ENCODE peak calls at places on chromosomes 12 and 14, in five cellular contexts. H, E, C, P and D are unnamed samples.

GRCh38 chr12:125470838-125471775 is 405.9 kb downstream of the AACS start:
- DNase-seq in C (no peak), E (no peak), P (no peak), H (no peak), D (no peak)

GRCh38 chr12:1844223-1844622 is 23.9 kb downstream of the LRTM2 start:
- DNase-seq in H (no peak), E (no peak), P (no peak), C (peak; percentile 75), D (no peak)

GRCh38 chr12:57735198-57735855 is 3.2 kb downstream of the AGAP2 start:
- DNase-seq in H (no peak), E (peak; percentile 69), C (no peak), P (no peak), D (no peak)

GRCh38 chr12:120220838-120221575 is 20.1 kb upstream of the RPLP0 start:
- DNase-seq in E (no peak), H (no peak), P (no peak), C (no peak), D (peak; percentile 30)

GRCh38 chr12:30707628-30708342 is 12.1 kb upstream of the IPO8 start:
- DNase-seq in C (no peak), P (no peak), E (no peak), H (no peak), D (no peak)

GRCh38 chr12:115199831-115200230 is 515.9 kb upstream of the TBX3 start:
- DNase-seq in E (no peak), H (no peak), C (no peak), P (peak; percentile 82), D (no peak)

GRCh38 chr12:46669720-46670119 is 156.1 kb downstream of the SLC38A4 start:
- DNase-seq in H (no peak), E (no peak), C (peak; percentile 81), P (no peak), D (no peak)

GRCh38 chr12:26018926-26019325 is 60.4 kb downstream of the RASSF8 start:
- DNase-seq in H (no peak), E (no peak), C (no peak), P (peak; percentile 46), D (no peak)

GRCh38 chr12:49894754-49895153 is 8.9 kb downstream of the FAIM2 start:
- DNase-seq in H (no peak), P (no peak), E (no peak), C (no peak), D (no peak)

GRCh38 chr12:29463198-29463597 is 34.3 kb downstream of the OVCH1 start:
- DNase-seq in P (no peak), C (no peak), H (no peak), E (no peak), D (no peak)

GRCh38 chr12:69298947-69299346 is 49.2 kb upstream of the LYZ start:
- DNase-seq in H (no peak), P (no peak), E (no peak), C (no peak), D (no peak)

GRCh38 chr12:116582610-116583009 is 23.4 kb downstream of the MAP1LC3B2 start:
- DNase-seq in C (no peak), H (no peak), P (no peak), E (no peak), D (no peak)

GRCh38 chr12:121943926-121944325 is 25.5 kb downstream of the CFAP251 start:
- DNase-seq in P (no peak), C (peak; percentile 24), E (no peak), H (no peak), D (no peak)

GRCh38 chr14:55540847-55541773 is 38.9 kb upstream of the KTN1 start:
- DNase-seq in H (no peak), P (peak; percentile 39), E (no peak), C (no peak), D (no peak)

GRCh38 chr12:129870146-129870545 is 33.7 kb downstream of the TMEM132D start:
- DNase-seq in C (no peak), E (no peak), P (no peak), H (no peak), D (no peak)

GRCh38 chr12:94516985-94517384 is 57.3 kb upstream of the CEP83 start:
- DNase-seq in P (peak; percentile 30), H (no peak), E (no peak), C (no peak), D (no peak)

GRCh38 chr14:79426103-79426755 is 785.1 kb downstream of the DIO2 start:
- DNase-seq in E (no peak), P (no peak), H (no peak), C (no peak), D (no peak)

GRCh38 chr14:58731465-58732330 is 93.9 kb downstream of the DACT1 start:
- DNase-seq in E (no peak), C (no peak), P (peak; percentile 97), H (no peak), D (no peak)

GRCh38 chr12:89861086-89861485 is 152.4 kb upstream of the ATP2B1 start:
- DNase-seq in H (no peak), E (no peak), C (no peak), P (peak; percentile 33), D (no peak)

GRCh38 chr12:52924764-52925716 is 20.2 kb upstream of the KRT8 start:
- DNase-seq in P (peak; percentile 30), E (no peak), H (peak; percentile 41), C (peak; percentile 73), D (no peak)

DNA sequence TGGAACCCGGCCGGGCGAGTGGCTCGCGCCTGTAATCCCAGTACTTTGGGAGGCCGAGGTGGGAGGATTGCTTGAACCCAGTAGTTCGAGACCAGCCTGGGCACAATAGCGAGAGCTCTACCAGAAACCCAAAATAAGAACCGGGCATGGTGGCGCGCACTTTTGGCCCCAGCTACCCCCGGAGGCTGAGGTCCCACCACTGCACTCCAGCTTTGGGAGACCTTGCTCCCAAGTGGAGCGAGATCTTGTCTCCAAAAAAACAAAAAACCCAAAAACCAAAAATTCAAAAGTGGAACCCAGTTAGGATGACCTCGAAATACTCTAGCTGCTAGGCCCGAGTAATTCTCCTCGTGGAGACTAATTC is 769 bp upstream of the VTI1B start:
- DNase-seq in H (no peak), C (no peak), P (peak; percentile 14), E (no peak), D (no peak)
- TF ChIP-seq CTCF in H (no peak), C (no peak), P (no peak), E (no peak), D (no peak)

DNA sequence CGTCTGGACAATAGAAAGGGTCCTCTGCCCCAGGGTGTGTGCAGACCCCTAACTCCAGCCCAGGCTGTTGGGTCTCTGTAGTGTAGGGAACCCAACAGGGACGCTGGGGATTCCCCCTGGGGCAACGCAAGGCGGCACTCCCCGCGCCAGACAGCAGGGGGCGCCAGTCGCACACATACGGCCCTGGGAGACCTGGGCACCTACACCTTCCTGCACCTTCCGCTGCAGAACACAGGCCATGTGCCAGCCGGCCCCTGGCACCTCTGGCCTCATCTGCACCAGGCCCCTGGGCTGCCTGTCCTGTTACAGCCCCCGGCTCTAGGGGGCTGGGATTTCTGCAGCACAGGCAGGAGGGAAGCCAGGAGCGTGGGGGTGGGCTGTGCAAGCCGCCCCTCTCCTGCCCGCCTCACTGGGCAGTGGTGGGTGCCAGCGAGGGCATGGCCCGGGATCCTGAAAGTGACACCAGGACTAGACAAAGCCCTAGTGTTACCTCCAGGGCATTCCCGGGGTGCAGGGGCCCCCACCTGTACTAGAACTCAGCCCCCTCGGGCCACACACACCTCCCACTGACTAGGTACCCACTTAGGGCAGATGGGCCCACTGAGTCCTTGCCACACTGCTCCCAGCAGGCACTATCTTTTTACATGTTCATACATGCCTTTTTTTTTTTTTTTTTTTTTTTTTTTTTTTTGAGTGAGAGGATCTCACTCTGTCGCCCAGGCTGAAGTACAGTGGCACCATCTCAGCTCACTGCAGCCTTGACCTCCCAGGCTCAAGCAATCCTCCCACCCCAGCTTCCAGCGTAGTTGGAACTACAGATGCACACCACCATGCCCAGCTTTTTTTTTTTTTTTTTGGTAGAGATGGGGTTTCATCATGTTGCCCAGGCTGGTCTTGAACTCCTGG is 37.5 kb downstream of the CCNK start:
- DNase-seq in H (peak; percentile 91), C (peak; percentile 94), E (peak; percentile 71), P (peak; percentile 73), D (peak; percentile 83)
- TF ChIP-seq CTCF in H (peak; percentile 99), C (peak; percentile 98), E (peak; percentile 97), P (peak; percentile 93), D (peak; percentile 98)

DNA sequence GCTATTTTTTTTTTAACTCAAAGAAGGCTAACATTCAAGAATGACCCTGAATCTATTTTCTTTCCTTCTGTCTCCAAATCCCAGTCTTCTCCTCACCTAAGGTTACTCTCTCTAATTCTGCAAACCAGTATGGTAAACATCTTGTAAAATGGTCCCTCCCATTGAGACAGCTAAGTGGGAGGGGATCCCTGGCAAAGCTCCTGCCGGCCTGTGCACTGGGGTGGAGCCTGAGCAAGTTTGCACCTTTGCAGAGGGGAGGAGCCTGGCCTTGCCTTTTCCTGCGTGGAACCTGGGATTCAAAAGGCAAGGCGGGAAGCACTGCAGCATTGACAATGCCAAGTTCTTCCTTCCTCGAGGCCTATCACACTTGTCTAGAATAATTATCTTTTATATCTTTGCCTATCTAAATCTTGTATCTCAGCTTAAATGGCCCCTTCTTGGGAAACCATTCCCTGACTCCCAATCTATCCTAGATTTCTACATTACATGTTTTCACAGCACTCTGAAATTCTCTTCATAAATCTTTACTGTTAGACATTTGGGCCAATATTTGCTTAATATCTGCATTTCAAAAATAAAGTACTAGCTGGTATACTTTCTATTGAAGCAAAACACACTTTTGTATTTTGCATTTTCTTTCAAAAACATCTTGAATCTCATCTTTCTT is 83.0 kb downstream of the EPS8 start:
- DNase-seq in E (peak; percentile 11), H (peak; percentile 21), C (peak; percentile 83), P (peak; percentile 36), D (peak; percentile 4)
- TF ChIP-seq CTCF in E (no peak), H (no peak), C (no peak), P (no peak), D (no peak)

DNA sequence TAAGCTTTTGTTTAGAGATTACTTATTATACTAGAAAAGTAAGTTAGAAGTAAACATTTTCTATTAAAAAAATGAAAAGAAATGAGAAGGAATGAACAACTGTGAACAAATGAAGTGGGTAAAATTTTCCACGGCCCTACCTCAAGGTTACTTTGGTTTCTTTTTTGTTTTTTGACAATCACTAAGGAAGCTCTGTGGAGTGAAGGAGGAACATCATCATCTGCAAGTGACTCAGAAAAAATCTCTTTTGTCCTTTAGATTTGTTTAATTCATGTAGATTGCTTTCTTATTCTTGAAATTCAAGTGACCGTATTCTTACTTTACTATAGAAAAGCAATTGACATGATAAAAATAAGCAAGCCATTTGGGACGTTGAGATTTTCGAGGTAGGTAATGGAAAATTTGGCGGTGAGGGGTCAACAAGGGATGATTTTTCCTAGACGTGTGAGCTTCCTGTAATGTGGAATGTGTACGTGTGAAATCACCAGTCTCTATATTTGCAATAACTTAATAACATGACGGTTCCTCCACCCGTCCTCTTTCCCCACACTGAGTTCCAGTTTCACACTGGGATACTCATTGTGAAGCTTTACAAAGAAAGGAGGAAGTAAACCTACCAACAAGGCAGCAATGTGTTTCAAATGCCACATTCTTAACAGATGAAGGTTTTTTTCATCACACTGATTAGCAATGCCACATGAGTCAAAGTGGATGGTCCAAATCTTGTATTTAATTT is 62.3 kb upstream of the EGLN3 start:
- DNase-seq in E (no peak), P (no peak), C (no peak), H (no peak), D (no peak)
- TF ChIP-seq CTCF in E (no peak), P (no peak), C (no peak), H (no peak), D (no peak)

DNA sequence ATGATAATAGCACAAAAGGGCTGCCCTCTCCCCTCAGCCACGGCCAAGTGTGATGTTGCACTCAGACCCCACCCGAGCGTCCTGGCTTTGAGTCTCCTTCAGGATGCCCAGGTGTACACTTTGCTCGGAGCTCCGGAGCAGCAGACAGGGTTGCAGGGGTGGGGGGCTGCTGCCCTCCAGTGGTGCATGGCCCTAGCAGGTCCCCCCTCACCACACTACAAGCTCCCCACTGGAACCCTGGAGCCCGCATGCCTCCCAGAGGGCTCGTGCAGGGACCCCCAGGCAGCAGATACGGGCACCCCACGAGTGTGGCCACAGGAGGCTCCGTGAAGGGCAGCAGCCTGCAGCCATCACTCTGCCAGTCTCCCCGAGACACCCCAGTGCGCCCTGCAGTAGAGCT is 69.9 kb upstream of the C14orf180 start:
- DNase-seq in C (peak; percentile 56), E (no peak), H (no peak), P (no peak), D (no peak)
- TF ChIP-seq CTCF in C (peak; percentile 45), E (peak; percentile 37), H (no peak), P (no peak), D (no peak)